ENCODE peak calls at places on chromosomes 4 and X, in ten cellular contexts. H is suprapubic skin, A is H7, B is iPS-NIHi11, X is hepatic stellate cell, E is hippocampal formation, D is kidney tubule cell, R is astrocyte of the cerebellum, P is islet precursor cell, M is germinal center. U is an unnamed sample.

GRCh38 chrX:9131066-9131465 is 97.1 kb upstream of the FAM9B start:
- DNase-seq in H (no peak), A (no peak), B (no peak), X (no peak), E (no peak), D (peak), R (no peak), P (no peak), M (no peak), U (no peak)

GRCh38 chrX:29826651-29827206 is 388.6 kb upstream of the MAGEB2 start:
- DNase-seq in H (no peak), A (no peak), B (no peak), X (no peak), E (no peak), D (no peak), R (peak), P (no peak), M (no peak), U (no peak)

GRCh38 chrX:107700317-107700774 is 72.0 kb downstream of the PRPS1 start:
- DNase-seq in H (no peak), A (no peak), B (peak), X (no peak), E (no peak), D (peak), R (no peak), P (peak), M (no peak), U (peak)

GRCh38 chr4:177483271-177483670 is 41.0 kb upstream of the AGA start:
- DNase-seq in H (no peak), A (no peak), B (no peak), X (no peak), E (no peak), D (peak), R (no peak), P (no peak), M (no peak), U (peak)

GRCh38 chr4:98937977-98938376 is 9.0 kb upstream of the EIF4E start:
- DNase-seq in H (no peak), A (no peak), B (no peak), X (no peak), E (no peak), D (no peak), R (no peak), P (no peak), M (no peak), U (peak)

GRCh38 chrX:14964500-14964899 is 91.3 kb downstream of the MOSPD2 start:
- DNase-seq in H (no peak), A (no peak), B (no peak), X (no peak), E (no peak), D (no peak), R (no peak), P (no peak), M (no peak), U (peak)

GRCh38 chrX:154517101-154517781 is 1.2 kb upstream of the FAM3A start:
- DNase-seq in H (no peak), A (peak), B (no peak), X (no peak), E (peak), D (no peak), R (no peak), P (no peak), M (no peak), U (no peak)

GRCh38 chrX:68112321-68112720 is 321.0 kb downstream of the OPHN1 start:
- DNase-seq in H (no peak), A (peak), B (peak), X (no peak), E (no peak), D (peak), R (peak), P (no peak), M (no peak), U (no peak)

GRCh38 chrX:16320765-16321355 is 153.6 kb downstream of the MAGEB17 start:
- DNase-seq in H (no peak), A (no peak), B (no peak), X (peak), E (no peak), D (peak), R (no peak), P (no peak), M (no peak), U (peak)

GRCh38 chr4:186999676-187000075 is 276.0 kb upstream of the FAT1 start:
- DNase-seq in H (no peak), A (no peak), B (no peak), X (no peak), E (no peak), D (no peak), R (no peak), P (no peak), M (no peak), U (peak)

GRCh38 chr4:17347445-17347844 is 164.4 kb downstream of the QDPR start:
- DNase-seq in H (no peak), A (peak), B (peak), X (peak), E (no peak), D (peak), R (peak), P (peak), M (peak), U (peak)

GRCh38 chrX:49910344-49910743 is 12.1 kb upstream of the CLCN5 start:
- DNase-seq in H (no peak), A (no peak), B (no peak), X (no peak), E (no peak), D (no peak), R (no peak), P (no peak), M (no peak), U (no peak)

GRCh38 chr4:1604706-1605205 is 79.4 kb downstream of the FAM53A start:
- DNase-seq in H (no peak), A (peak), B (peak), X (no peak), E (no peak), D (peak), R (no peak), P (no peak), M (no peak), U (no peak)

U was measured in AG10803.